ENCODE peak calls at places on chromosomes 16 and 17, in five cellular contexts. R is A549, B is K562, L is SK-N-SH, N is GM12878. V is an unnamed sample.

GRCh38 chr17:17723354-17724261 is 42.4 kb downstream of the RAI1 start:
- DNase-seq in L (peak; percentile 87), N (no peak), B (no peak), R (no peak), V (peak; percentile 71)

GRCh38 chr17:27747462-27748359 is 52.6 kb downstream of the NOS2 start:
- DNase-seq in R (no peak), B (peak; percentile 32), L (no peak), N (no peak), V (peak; percentile 90)

GRCh38 chr17:35774499-35774898 is 13.8 kb downstream of the C17orf50 start:
- DNase-seq in N (no peak), B (no peak), R (no peak), L (peak; percentile 85), V (no peak)

GRCh38 chr16:84247844-84248243 is 8.0 kb upstream of the KCNG4 start:
- DNase-seq in R (no peak), N (no peak), B (no peak), L (no peak), V (no peak)

GRCh38 chr16:48126801-48127644 is 28.8 kb downstream of the ABCC12 start:
- DNase-seq in B (no peak), L (no peak), N (no peak), R (peak; percentile 55), V (no peak)

GRCh38 chr17:44348234-44348987 is 3.3 kb downstream of the GRN start:
- DNase-seq in L (no peak), N (peak; percentile 91), R (no peak), B (no peak), V (no peak)

GRCh38 chr16:68091604-68092261 is 6.6 kb downstream of the NFATC3 start:
- DNase-seq in L (no peak), R (no peak), N (no peak), B (no peak), V (no peak)

GRCh38 chr17:38730526-38731379 is 612 bp downstream of the CISD3 start:
- DNase-seq in B (no peak), R (peak; percentile 61), N (no peak), L (peak; percentile 80), V (peak; percentile 69)

GRCh38 chr16:30369091-30369937 is 980 bp downstream of the TBC1D10B start:
- DNase-seq in L (no peak), R (no peak), N (no peak), B (no peak), V (peak; percentile 29)

GRCh38 chr17:81471804-81472456 is 40.7 kb downstream of the ACTG1 start:
- DNase-seq in R (peak; percentile 94), B (peak; percentile 99), N (no peak), L (peak; percentile 97), V (peak; percentile 72)

GRCh38 chr17:3558603-3559269 is 1.1 kb upstream of the TRPV3 start:
- DNase-seq in L (no peak), R (no peak), B (no peak), N (peak; percentile 87), V (no peak)

GRCh38 chr17:49915670-49916069 is 53.3 kb upstream of the DLX4 start:
- DNase-seq in L (no peak), R (no peak), N (no peak), B (no peak), V (no peak)

GRCh38 chr17:56125830-56126819 is 27.1 kb upstream of the ANKFN1 start:
- DNase-seq in L (peak; percentile 18), B (peak; percentile 12), N (no peak), R (no peak), V (peak; percentile 76)

GRCh38 chr17:3472137-3472536 is 518 bp upstream of the SPATA22 start:
- DNase-seq in N (no peak), L (no peak), R (no peak), B (no peak), V (no peak)

GRCh38 chr16:67245674-67246080 is 1.6 kb downstream of the FHOD1 start:
- DNase-seq in B (no peak), L (no peak), N (no peak), R (no peak), V (no peak)

GRCh38 chr16:75445298-75445697 is 12.0 kb upstream of the CFDP1 start:
- DNase-seq in R (no peak), L (no peak), N (no peak), B (no peak), V (peak; percentile 27)

GRCh38 chr16:3819741-3820724 is 60.5 kb downstream of the CREBBP start:
- DNase-seq in B (peak; percentile 31), R (peak; percentile 31), N (no peak), L (peak; percentile 79), V (no peak)

GRCh38 chr16:12228607-12229499 is 252.3 kb downstream of the SNX29 start:
- DNase-seq in R (peak; percentile 57), B (peak; percentile 69), L (peak; percentile 63), N (no peak), V (peak; percentile 87)

GRCh38 chr17:76142044-76143041 is 1.3 kb upstream of the FOXJ1 start:
- DNase-seq in L (peak; percentile 50), B (no peak), N (no peak), R (no peak), V (peak; percentile 40)

GRCh38 chr17:6376901-6377300 is 58.0 kb downstream of the AIPL1 start:
- DNase-seq in N (no peak), L (no peak), B (no peak), R (no peak), V (peak; percentile 19)

GRCh38 chr17:70121136-70121535 is 46.1 kb downstream of the KCNJ16 start:
- DNase-seq in R (no peak), L (no peak), N (no peak), B (no peak), V (no peak)

GRCh38 chr17:37483311-37484039 is 6.2 kb upstream of the DUSP14 start:
- DNase-seq in N (no peak), R (no peak), L (peak; percentile 42), B (peak; percentile 19), V (peak; percentile 56)

GRCh38 chr16:12695454-12695853 is 108.2 kb downstream of the CPPED1 start:
- DNase-seq in R (no peak), B (no peak), L (no peak), N (no peak), V (no peak)

GRCh38 chr16:79334127-79334526 is 266.4 kb downstream of the MAF start:
- DNase-seq in L (no peak), R (peak; percentile 4), N (no peak), B (peak; percentile 65), V (peak; percentile 73)

GRCh38 chr17:60586288-60586974 is 13.6 kb upstream of the PPM1D start:
- DNase-seq in N (no peak), R (no peak), B (no peak), L (no peak), V (peak; percentile 68)

GRCh38 chr17:67974186-67974585 is 22.1 kb downstream of the C17orf58 start:
- DNase-seq in L (no peak), R (no peak), N (no peak), B (no peak), V (peak; percentile 78)

GRCh38 chr17:32496348-32497078 is 9.7 kb downstream of the CDK5R1 start:
- DNase-seq in B (no peak), L (no peak), R (no peak), N (no peak), V (no peak)

GRCh38 chr16:19400709-19401108 is 17.0 kb upstream of the TMC5 start:
- DNase-seq in N (no peak), B (no peak), R (no peak), L (no peak), V (peak; percentile 48)

GRCh38 chr17:66386789-66387351 is 84.5 kb downstream of the PRKCA start:
- DNase-seq in R (no peak), N (no peak), L (no peak), B (no peak), V (no peak)

GRCh38 chr16:14509675-14510132 is 120.4 kb downstream of the PARN start:
- DNase-seq in B (no peak), N (no peak), L (no peak), R (no peak), V (peak; percentile 63)

GRCh38 chr17:50406578-50406977 is 9.3 kb upstream of the LRRC59 start:
- DNase-seq in R (no peak), B (no peak), L (no peak), N (no peak), V (no peak)

GRCh38 chr17:51926448-51926847 is 232.1 kb downstream of the CA10 start:
- DNase-seq in N (no peak), R (no peak), L (no peak), B (no peak), V (no peak)

GRCh38 chr16:16833165-16833564 is 454.2 kb downstream of the NPIPA7 start:
- DNase-seq in B (no peak), N (no peak), L (no peak), R (no peak), V (no peak)

GRCh38 chr17:57480438-57481196 is 224.3 kb downstream of the MSI2 start:
- DNase-seq in L (peak; percentile 61), R (no peak), B (peak; percentile 47), N (no peak), V (no peak)

GRCh38 chr16:64754279-64754678 is 367.6 kb downstream of the CDH11 start:
- DNase-seq in L (no peak), R (no peak), B (no peak), N (no peak), V (no peak)

GRCh38 chr17:27533874-27534815 is 77.9 kb downstream of the KSR1 start:
- DNase-seq in L (no peak), B (no peak), R (no peak), N (no peak), V (peak; percentile 68)

GRCh38 chr17:7296189-7296861 is 1.9 kb upstream of the YBX2 start:
- DNase-seq in R (peak; percentile 86), N (no peak), L (peak; percentile 92), B (peak; percentile 74), V (peak; percentile 94)

GRCh38 chr17:47978324-47978723 is 7.4 kb downstream of the CDK5RAP3 start:
- DNase-seq in N (no peak), B (peak; percentile 83), R (peak; percentile 93), L (peak; percentile 95), V (peak; percentile 95)
- TF ChIP-seq REST in N (no peak), B (no peak), R (no peak), L (no peak), V (no peak)

GRCh38 chr16:85614338-85615013 is 1.4 kb downstream of the GSE1 start:
- DNase-seq in N (no peak), L (no peak), R (peak; percentile 21), B (no peak), V (no peak)
- H3K4me1 ChIP-seq in N (peaks cover 42% of the 10 kb centered on the region), L (peaks cover 64% of the 10 kb centered on the region), R (peaks cover 32% of the 10 kb centered on the region), B (peaks cover 54% of the 10 kb centered on the region), V (peaks cover 41% of the 10 kb centered on the region)

DNA sequence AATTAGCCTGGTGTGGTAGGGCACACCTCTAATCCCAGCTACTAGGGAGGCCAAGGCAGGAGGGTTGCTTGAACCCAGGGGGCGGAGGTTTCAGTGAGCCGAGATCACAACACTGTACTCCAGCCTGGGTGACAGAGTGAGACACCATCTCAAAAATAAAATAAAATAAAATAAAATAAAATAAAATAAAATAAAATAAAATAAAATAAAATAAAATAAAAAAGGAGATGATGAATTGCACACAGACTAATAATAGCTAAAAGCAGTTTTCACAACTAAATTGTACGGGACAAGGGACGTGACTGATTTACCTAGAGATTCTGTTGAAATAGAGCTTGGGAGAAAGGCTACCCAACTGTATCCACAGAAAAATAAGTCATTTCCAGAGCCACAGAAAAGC is 1471.3 kb downstream of the CDH11 start:
- DNase-seq in B (no peak), R (no peak), N (no peak), L (no peak), V (no peak)
- H3K27ac ChIP-seq in B (no peak overlapping the region), R (no peak overlapping the region), N (no peak overlapping the region), L (no peak overlapping the region), V (no peak overlapping the region)

GRCh38 chr17:78329263-78330059 is 30.4 kb downstream of the SOCS3 start:
- DNase-seq in L (peak; percentile 41), N (no peak), B (no peak), R (no peak), V (no peak)
- TF ChIP-seq REST in L (no peak), N (no peak), B (no peak), R (no peak), V (no peak)